ENCODE peak calls at places on chromosomes 7 and 10, in four cellular contexts. M is RWPE1; A is CD8-positive, alpha-beta T cell; X is retinal pigment epithelial cell. N is an unnamed sample.

GRCh38 chr7:48964074-48964473 is 39.7 kb downstream of the CDC14C start:
- DNase-seq in M (no peak), A (no peak), X (peak), N (no peak)

GRCh38 chr7:69677054-69677847 is 79.0 kb downstream of the AUTS2 start:
- DNase-seq in M (no peak), A (no peak), X (no peak), N (no peak)

GRCh38 chr10:31343009-31343408 is 24.0 kb downstream of the ZEB1 start:
- DNase-seq in M (no peak), A (no peak), X (no peak), N (no peak)

GRCh38 chr10:78861456-78862327 is 207.1 kb upstream of the ZMIZ1 start:
- DNase-seq in M (no peak), A (peak), X (no peak), N (no peak)

GRCh38 chr10:74967850-74968620 is 141.6 kb downstream of the KAT6B start:
- DNase-seq in M (peak), A (no peak), X (no peak), N (no peak)

GRCh38 chr10:83930-84530 is 34.9 kb upstream of the TUBB8 start:
- DNase-seq in M (no peak), A (peak), X (no peak), N (no peak)

GRCh38 chr7:153190452-153190851 is 430.9 kb downstream of the ACTR3B start:
- DNase-seq in M (no peak), A (no peak), X (no peak), N (no peak)

GRCh38 chr7:130566168-130566897 is 74.4 kb downstream of the MEST start:
- DNase-seq in M (no peak), A (no peak), X (peak), N (no peak)

GRCh38 chr10:125115409-125115808 is 45.0 kb downstream of the CTBP2 start:
- DNase-seq in M (no peak), A (no peak), X (no peak), N (no peak)

GRCh38 chr7:108245523-108246226 is 115.5 kb upstream of the LAMB4 start:
- DNase-seq in M (no peak), A (no peak), X (no peak), N (no peak)

GRCh38 chr10:131816157-131816775 is 84.5 kb upstream of the PPP2R2D start:
- DNase-seq in M (no peak), A (peak), X (no peak), N (no peak)

GRCh38 chr7:85719981-85720963 is 533.4 kb upstream of the SEMA3D start:
- DNase-seq in M (peak), A (no peak), X (peak), N (peak)

GRCh38 chr7:21580073-21580521 is 37.3 kb downstream of the DNAH11 start:
- DNase-seq in M (peak), A (no peak), X (peak), N (no peak)

GRCh38 chr7:25054849-25055248 is 70.2 kb downstream of the CYCS start:
- DNase-seq in M (no peak), A (no peak), X (no peak), N (no peak)

GRCh38 chr7:104552102-104552501 is 223.7 kb downstream of the LHFPL3 start:
- DNase-seq in M (peak), A (no peak), X (peak), N (peak)

GRCh38 chr7:129343099-129343700 is 91.0 kb upstream of the STRIP2 start:
- DNase-seq in M (peak), A (no peak), X (no peak), N (no peak)

GRCh38 chr10:119286516-119286915 is 79.1 kb downstream of the GRK5 start:
- DNase-seq in M (no peak), A (no peak), X (no peak), N (no peak)

GRCh38 chr10:92839191-92840085 is 8.9 kb upstream of the EXOC6 start:
- DNase-seq in M (peak), A (peak), X (no peak), N (no peak)

GRCh38 chr7:137443616-137444015 is 100.1 kb upstream of the PTN start:
- DNase-seq in M (peak), A (no peak), X (peak), N (peak)

DNA sequence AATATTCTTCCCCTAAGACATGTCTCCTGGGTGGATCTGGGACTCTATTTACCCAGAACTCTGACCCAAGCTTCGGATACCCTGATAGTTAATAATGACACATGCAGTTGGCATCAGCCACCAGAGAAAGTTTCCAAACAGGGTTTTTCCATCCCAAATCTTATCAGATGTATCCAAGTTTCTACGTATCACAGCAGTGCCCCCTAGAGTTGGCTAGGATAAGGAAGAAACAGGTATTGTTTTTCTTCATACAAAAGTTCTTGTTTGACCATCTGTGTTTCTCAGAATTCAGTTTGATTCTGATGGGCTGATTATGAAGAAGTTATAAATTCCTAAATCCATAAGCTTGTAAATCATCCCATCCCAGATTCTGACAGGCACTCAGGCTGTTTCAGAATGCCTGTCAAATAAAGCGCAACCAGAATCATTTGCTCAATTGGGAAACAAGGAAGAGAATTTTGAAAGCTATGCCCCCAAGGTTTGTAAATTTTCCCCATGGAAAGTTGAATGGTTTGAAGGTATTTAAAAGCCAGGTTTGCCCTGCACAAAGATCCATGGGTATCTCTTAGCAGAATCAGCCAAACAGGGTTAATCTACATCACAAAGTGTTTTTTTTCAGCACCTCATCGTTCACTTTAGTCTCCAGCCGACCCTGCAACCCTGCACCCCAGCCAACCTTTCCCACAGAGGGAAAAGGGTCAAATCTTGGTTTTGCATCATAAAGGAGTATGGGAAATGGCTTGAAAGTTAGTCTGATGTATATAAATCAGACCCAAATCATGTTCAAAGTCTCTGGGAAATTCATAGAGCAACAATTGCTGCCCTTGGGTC is 47.4 kb downstream of the NRAP start:
- DNase-seq in M (no peak), A (no peak), X (no peak), N (no peak)
- TF ChIP-seq CTCF in M (no peak), A (no peak), X (peak), N (peak)

GRCh38 chr10:132889556-132889955 is 52.8 kb downstream of the CFAP46 start:
- DNase-seq in M (no peak), A (no peak), X (no peak), N (no peak)
- TF ChIP-seq CTCF in M (no peak), A (no peak), X (no peak), N (no peak)

GRCh38 chr10:11589738-11590137 is 21.7 kb downstream of the USP6NL start:
- DNase-seq in M (no peak), A (no peak), X (no peak), N (no peak)
- TF ChIP-seq CTCF in M (no peak), A (no peak), X (no peak), N (no peak)

DNA sequence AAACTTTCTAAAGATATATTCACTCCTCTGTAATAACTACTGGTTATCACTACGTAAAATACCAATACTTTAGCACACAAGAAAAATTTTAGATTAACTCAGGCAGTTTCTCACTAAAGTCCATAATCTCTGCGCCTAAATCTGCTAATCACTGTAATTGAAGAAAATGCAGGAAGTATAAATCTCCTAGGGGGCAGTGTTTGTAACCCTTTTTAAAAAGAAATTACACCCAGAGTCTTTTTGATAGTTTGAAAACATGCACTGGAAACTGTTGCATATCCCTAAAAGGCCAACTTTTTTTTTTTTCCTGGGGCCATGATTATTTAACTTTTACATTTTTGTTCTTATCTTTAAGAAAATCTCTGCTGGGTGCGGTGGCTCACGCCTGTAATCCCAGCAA is 209.6 kb downstream of the KIAA1217 start:
- DNase-seq in M (no peak), A (no peak), X (no peak), N (no peak)
- TF ChIP-seq CTCF in M (no peak), A (no peak), X (peak), N (no peak)

GRCh38 chr10:64733980-64734379 is 1212.8 kb downstream of the REEP3 start:
- DNase-seq in M (peak), A (no peak), X (no peak), N (no peak)
- TF ChIP-seq CTCF in M (peak), A (no peak), X (peak), N (peak)